ENCODE peak calls at places on chromosomes 5 and 9, in six cellular contexts. G, W, A, R, O and F are unnamed samples.

GRCh38 chr5:132915681-132916080 is 42.2 kb downstream of the LEAP2 start:
- DNase-seq in G (no peak), W (no peak), A (no peak), R (peak), O (no peak), F (no peak)

GRCh38 chr5:51860532-51861018 is 477.3 kb downstream of the ISL1 start:
- DNase-seq in G (no peak), W (peak), A (no peak), R (no peak), O (no peak), F (no peak)

GRCh38 chr9:124342946-124343485 is 72.2 kb downstream of the PSMB7 start:
- DNase-seq in G (no peak), W (peak), A (no peak), R (peak), O (peak), F (peak)

GRCh38 chr5:27083763-27084420 is 45.5 kb upstream of the CDH9 start:
- DNase-seq in G (no peak), W (no peak), A (no peak), R (no peak), O (no peak), F (no peak)

GRCh38 chr5:78776637-78777036 is 128.1 kb upstream of the LHFPL2 start:
- DNase-seq in G (no peak), W (no peak), A (no peak), R (peak), O (no peak), F (no peak)

GRCh38 chr5:144436007-144436406 is 265.3 kb downstream of the KCTD16 start:
- DNase-seq in G (no peak), W (no peak), A (no peak), R (no peak), O (peak), F (no peak)

GRCh38 chr5:160023883-160024635 is 15.1 kb downstream of the TTC1 start:
- DNase-seq in G (no peak), W (no peak), A (no peak), R (no peak), O (no peak), F (no peak)

GRCh38 chr5:30121092-30121491 is 1072.4 kb upstream of the CDH6 start:
- DNase-seq in G (no peak), W (no peak), A (no peak), R (no peak), O (no peak), F (no peak)

GRCh38 chr5:59354811-59355210 is 538.7 kb downstream of the PDE4D start:
- DNase-seq in G (peak), W (no peak), A (no peak), R (no peak), O (no peak), F (no peak)

GRCh38 chr5:41747708-41748107 is 122.5 kb downstream of the OXCT1 start:
- DNase-seq in G (no peak), W (no peak), A (no peak), R (no peak), O (no peak), F (no peak)

GRCh38 chr5:1020461-1020961 is 11.9 kb downstream of the NKD2 start:
- DNase-seq in G (no peak), W (no peak), A (no peak), R (no peak), O (no peak), F (no peak)

GRCh38 chr5:168291961-168292782 is 727 bp downstream of the WWC1 start:
- DNase-seq in G (no peak), W (peak), A (no peak), R (no peak), O (peak), F (no peak)

GRCh38 chr5:171355302-171355724 is 32.3 kb upstream of the NPM1 start:
- DNase-seq in G (no peak), W (no peak), A (no peak), R (no peak), O (no peak), F (no peak)

GRCh38 chr5:80269991-80270438 is 14.2 kb upstream of the SERINC5 start:
- DNase-seq in G (no peak), W (no peak), A (no peak), R (no peak), O (no peak), F (no peak)

GRCh38 chr9:81586786-81587185 is 102.6 kb downstream of the TLE1 start:
- DNase-seq in G (no peak), W (no peak), A (no peak), R (no peak), O (no peak), F (no peak)

GRCh38 chr9:114691046-114691955 is 9.3 kb upstream of the TEX48 start:
- DNase-seq in G (no peak), W (no peak), A (peak), R (peak), O (no peak), F (no peak)

GRCh38 chr5:137575847-137576246 is 76.7 kb upstream of the SPOCK1 start:
- DNase-seq in G (no peak), W (no peak), A (no peak), R (peak), O (no peak), F (no peak)

GRCh38 chr9:68500457-68501158 is 40.1 kb downstream of the TMEM252 start:
- DNase-seq in G (no peak), W (peak), A (no peak), R (peak), O (peak), F (no peak)

GRCh38 chr5:140220032-140220697 is 45.2 kb downstream of the CYSTM1 start:
- DNase-seq in G (no peak), W (no peak), A (no peak), R (peak), O (no peak), F (no peak)

GRCh38 chr9:34403554-34404380 is 27.1 kb upstream of the MYORG start:
- DNase-seq in G (peak), W (peak), A (peak), R (peak), O (peak), F (peak)

GRCh38 chr5:123364443-123364842 is 58.8 kb downstream of the CEP120 start:
- DNase-seq in G (no peak), W (no peak), A (no peak), R (no peak), O (no peak), F (no peak)

GRCh38 chr5:852431-853401 is 1.9 kb upstream of the ZDHHC11 start:
- DNase-seq in G (no peak), W (no peak), A (no peak), R (no peak), O (no peak), F (no peak)